ENCODE peak calls at places on chromosomes 7 and 10, in seven cellular contexts. A is sigmoid colon, K is Peyer's patch, S is stomach, T is heart right ventricle, C is right cardiac atrium, X is transverse colon. G is an unnamed sample.

GRCh38 chr10:97520978-97521761 is 22.4 kb downstream of the UBTD1 start:
- DNase-seq in A (no peak), K (no peak), S (no peak), T (no peak), C (no peak), X (no peak), G (no peak)

GRCh38 chr10:47340613-47341170 is 7.5 kb upstream of the RBP3 start:
- DNase-seq in A (no peak), K (peak; percentile 44), S (peak; percentile 68), T (peak; percentile 46), C (peak; percentile 83), X (peak; percentile 82), G (peak; percentile 58)

GRCh38 chr10:6083523-6084475 is 5.0 kb upstream of the RBM17 start:
- DNase-seq in A (no peak), K (no peak), S (no peak), T (no peak), C (no peak), X (no peak), G (no peak)

GRCh38 chr7:127620406-127621233 is 2.7 kb upstream of the PAX4 start:
- DNase-seq in A (no peak), K (no peak), S (no peak), T (no peak), C (no peak), X (no peak), G (no peak)

GRCh38 chr7:74654811-74655210 is 2.7 kb upstream of the GTF2I start:
- DNase-seq in A (no peak), K (no peak), S (no peak), T (no peak), C (no peak), X (no peak), G (no peak)

GRCh38 chr10:98269435-98269912 is 1.5 kb upstream of the LOXL4 start:
- DNase-seq in A (peak; percentile 89), K (no peak), S (no peak), T (peak; percentile 86), C (peak; percentile 88), X (peak; percentile 44), G (peak; percentile 82)

GRCh38 chr7:44154703-44155102 is 13.6 kb upstream of the MYL7 start:
- DNase-seq in A (peak; percentile 18), K (no peak), S (no peak), T (no peak), C (no peak), X (no peak), G (no peak)

GRCh38 chr7:105787071-105787470 is 89.3 kb downstream of the ATXN7L1 start:
- DNase-seq in A (peak; percentile 33), K (no peak), S (no peak), T (no peak), C (no peak), X (peak; percentile 28), G (peak; percentile 17)

GRCh38 chr7:155526225-155526624 is 20.1 kb downstream of the CNPY1 start:
- DNase-seq in A (no peak), K (no peak), S (no peak), T (no peak), C (no peak), X (no peak), G (peak; percentile 12)

GRCh38 chr10:69247313-69247710 is 27.2 kb downstream of the HKDC1 start:
- DNase-seq in A (no peak), K (no peak), S (no peak), T (no peak), C (no peak), X (no peak), G (no peak)

GRCh38 chr7:138866353-138866752 is 68.4 kb upstream of the ATP6V0A4 start:
- DNase-seq in A (no peak), K (no peak), S (no peak), T (no peak), C (no peak), X (no peak), G (no peak)

GRCh38 chr7:24395512-24395911 is 111.5 kb downstream of the NPY start:
- DNase-seq in A (no peak), K (no peak), S (no peak), T (no peak), C (no peak), X (no peak), G (no peak)

GRCh38 chr7:29038463-29038862 is 80.3 kb upstream of the TRIL start:
- DNase-seq in A (no peak), K (no peak), S (no peak), T (no peak), C (no peak), X (no peak), G (no peak)

GRCh38 chr10:93224005-93224779 is 150.5 kb downstream of the CYP26A1 start:
- DNase-seq in A (no peak), K (no peak), S (no peak), T (no peak), C (no peak), X (no peak), G (no peak)

GRCh38 chr7:75711634-75712494 is 26.9 kb downstream of the HIP1 start:
- DNase-seq in A (no peak), K (no peak), S (no peak), T (peak; percentile 28), C (no peak), X (no peak), G (no peak)

GRCh38 chr7:131255242-131255641 is 72.4 kb upstream of the MKLN1 start:
- DNase-seq in A (no peak), K (no peak), S (no peak), T (no peak), C (no peak), X (no peak), G (no peak)

GRCh38 chr7:49513939-49514338 is 259.5 kb upstream of the VWC2 start:
- DNase-seq in A (no peak), K (no peak), S (no peak), T (no peak), C (no peak), X (no peak), G (no peak)

GRCh38 chr7:4713183-4713784 is 31.2 kb downstream of the FOXK1 start:
- DNase-seq in A (no peak), K (peak; percentile 44), S (no peak), T (no peak), C (peak; percentile 47), X (peak; percentile 32), G (no peak)

GRCh38 chr7:4747746-4748145 is 27.7 kb upstream of the AP5Z1 start:
- DNase-seq in A (no peak), K (no peak), S (no peak), T (no peak), C (no peak), X (no peak), G (no peak)

GRCh38 chr7:29343379-29343778 is 148.8 kb downstream of the CHN2 start:
- DNase-seq in A (no peak), K (peak; percentile 20), S (no peak), T (no peak), C (no peak), X (no peak), G (no peak)

GRCh38 chr10:42556931-42557330 is 81.4 kb downstream of the ZNF33B start:
- DNase-seq in A (no peak), K (no peak), S (no peak), T (no peak), C (no peak), X (no peak), G (no peak)

GRCh38 chr10:14784459-14785055 is 9.9 kb upstream of the FAM107B start:
- DNase-seq in A (no peak), K (no peak), S (no peak), T (no peak), C (no peak), X (no peak), G (no peak)
- H3K27ac ChIP-seq in A (no peak overlapping the region), K (no peak overlapping the region), S (no peak overlapping the region), T (no peak overlapping the region), C (no peak overlapping the region), X (no peak overlapping the region), G (no peak overlapping the region)

DNA sequence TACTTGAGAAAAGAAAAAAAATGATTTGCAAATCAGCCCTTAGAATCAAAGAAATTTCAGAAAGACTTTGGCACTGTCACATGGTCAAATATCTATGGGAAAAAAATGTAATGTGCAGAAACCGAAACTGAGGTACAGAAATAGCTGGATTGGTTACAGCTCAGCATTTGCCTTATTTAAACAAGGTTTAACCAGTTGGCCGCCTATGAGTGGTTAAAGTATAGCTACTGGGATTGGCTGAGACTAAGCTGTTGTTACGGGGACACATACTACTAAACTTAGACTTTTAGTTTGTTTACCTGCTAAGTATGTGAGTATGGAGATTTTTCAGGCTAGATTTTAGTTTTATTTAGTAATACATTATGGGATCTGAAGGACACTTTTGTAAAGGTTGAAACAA is 38.6 kb downstream of the SFTPD start:
- DNase-seq in A (no peak), K (no peak), S (no peak), T (no peak), C (no peak), X (no peak), G (no peak)
- H3K4me3 ChIP-seq in A (no peak overlapping the region), K (no peak overlapping the region), S (no peak overlapping the region), T (peak overlapping the region; percentile 36), C (no peak overlapping the region), X (no peak overlapping the region), G (peak overlapping the region; percentile 20)

DNA sequence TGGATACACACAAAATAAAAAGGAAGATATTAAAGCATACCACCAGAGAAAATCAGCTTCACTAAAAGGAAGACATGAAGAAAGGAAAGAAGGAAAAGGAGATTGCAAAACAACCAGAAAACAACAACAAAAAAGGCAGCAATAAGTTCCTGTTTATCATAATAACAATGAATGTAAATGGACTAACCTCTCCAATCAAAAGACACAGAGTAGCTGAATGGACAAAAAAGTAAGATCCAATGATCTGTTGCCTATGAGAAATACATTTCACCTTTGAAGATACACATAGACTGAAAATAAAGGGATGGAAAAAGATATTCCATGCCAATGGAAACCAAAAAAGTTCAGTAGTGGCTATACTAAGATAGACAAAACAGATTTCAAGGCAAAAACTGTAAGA is 30.3 kb upstream of the FAM171A1 start:
- DNase-seq in A (no peak), K (no peak), S (no peak), T (no peak), C (no peak), X (no peak), G (no peak)
- H3K27ac ChIP-seq in A (no peak overlapping the region), K (no peak overlapping the region), S (no peak overlapping the region), T (no peak overlapping the region), C (no peak overlapping the region), X (no peak overlapping the region), G (no peak overlapping the region)

GRCh38 chr7:158183431-158183830 is 404.2 kb downstream of the PTPRN2 start:
- DNase-seq in A (no peak), K (no peak), S (no peak), T (no peak), C (no peak), X (no peak), G (no peak)
- H3K4me3 ChIP-seq in A (no peak overlapping the region), K (no peak overlapping the region), S (no peak overlapping the region), T (no peak overlapping the region), C (no peak overlapping the region), X (no peak overlapping the region), G (no peak overlapping the region)

G was measured in right lobe of liver.